ENCODE peak calls at places on chromosome 20, in ten cellular contexts. P is heart left ventricle; U is tibial artery; C is CD4-positive, CD25-positive, alpha-beta regulatory T cell; V is colonic mucosa; X is fibroblast of lung; N is endothelial cell of umbilical vein; L is CD8-positive, alpha-beta memory T cell; G is SJSA1; K is mesendoderm. Q is an unnamed sample.
A peak's percentile ranks its signal among the peaks of the same experiment; 100 is the strongest.

GRCh38 chr20:51531141-51531710 is 11.3 kb downstream of the NFATC2 start:
- DNase-seq in P (no peak), U (no peak), C (peak; percentile 59), V (no peak), X (peak; percentile 53), N (no peak), L (no peak), G (no peak), K (no peak), Q (no peak)

GRCh38 chr20:36717657-36718056 is 28.2 kb downstream of the NDRG3 start:
- DNase-seq in P (no peak), U (no peak), C (no peak), V (no peak), X (no peak), N (peak; percentile 24), L (peak; percentile 7), G (no peak), K (peak; percentile 58), Q (no peak)

GRCh38 chr20:10111144-10111771 is 76.5 kb downstream of the ANKEF1 start:
- DNase-seq in P (no peak), U (no peak), C (no peak), V (peak; percentile 32), X (no peak), N (no peak), L (no peak), G (no peak), K (no peak), Q (no peak)

GRCh38 chr20:46192376-46192944 is 74.3 kb downstream of the CD40 start:
- DNase-seq in P (no peak), U (no peak), C (no peak), V (no peak), X (no peak), N (no peak), L (no peak), G (no peak), K (no peak), Q (no peak)

GRCh38 chr20:64038252-64038578 is 2.2 kb downstream of the C20orf204 start:
- DNase-seq in P (no peak), U (no peak), C (no peak), V (no peak), X (no peak), N (no peak), L (no peak), G (no peak), K (no peak), Q (no peak)

GRCh38 chr20:38275815-38276550 is 15.4 kb upstream of the KIAA1755 start:
- DNase-seq in P (no peak), U (peak; percentile 19), C (no peak), V (no peak), X (peak; percentile 91), N (peak; percentile 89), L (no peak), G (peak; percentile 92), K (no peak), Q (no peak)

GRCh38 chr20:42441196-42441861 is 748.4 kb downstream of the PTPRT start:
- DNase-seq in P (no peak), U (no peak), C (no peak), V (no peak), X (no peak), N (no peak), L (no peak), G (no peak), K (no peak), Q (no peak)

GRCh38 chr20:4069741-4070140 is 54.4 kb upstream of the RNF24 start:
- DNase-seq in P (peak; percentile 15), U (peak; percentile 80), C (no peak), V (no peak), X (peak; percentile 56), N (no peak), L (no peak), G (no peak), K (no peak), Q (no peak)

GRCh38 chr20:1894471-1894950 is 696 bp upstream of the SIRPA start:
- DNase-seq in P (peak; percentile 50), U (peak; percentile 84), C (no peak), V (peak; percentile 53), X (peak; percentile 71), N (peak; percentile 73), L (no peak), G (no peak), K (peak; percentile 80), Q (no peak)

GRCh38 chr20:63094767-63095499 is 88.2 kb upstream of the BHLHE23 start:
- DNase-seq in P (peak; percentile 0), U (peak; percentile 24), C (no peak), V (no peak), X (no peak), N (no peak), L (no peak), G (no peak), K (no peak), Q (no peak)

GRCh38 chr20:34891166-34892062 is 15.0 kb downstream of the ACSS2 start:
- DNase-seq in P (no peak), U (no peak), C (no peak), V (no peak), X (peak; percentile 73), N (no peak), L (no peak), G (no peak), K (no peak), Q (no peak)

GRCh38 chr20:23032056-23032455 is 3.1 kb upstream of the SSTR4 start:
- DNase-seq in P (no peak), U (no peak), C (no peak), V (no peak), X (no peak), N (no peak), L (no peak), G (no peak), K (no peak), Q (no peak)

GRCh38 chr20:11260611-11261010 is 586.8 kb upstream of the JAG1 start:
- DNase-seq in P (no peak), U (no peak), C (no peak), V (no peak), X (peak; percentile 92), N (no peak), L (no peak), G (no peak), K (no peak), Q (no peak)

GRCh38 chr20:58033026-58033536 is 195.4 kb downstream of the ANKRD60 start:
- DNase-seq in P (no peak), U (no peak), C (no peak), V (no peak), X (no peak), N (no peak), L (no peak), G (no peak), K (no peak), Q (no peak)

GRCh38 chr20:46674253-46675083 is 14.8 kb downstream of the TP53RK start:
- DNase-seq in P (no peak), U (no peak), C (no peak), V (no peak), X (no peak), N (no peak), L (no peak), G (no peak), K (peak; percentile 15), Q (no peak)

GRCh38 chr20:59938221-59938620 is 1.9 kb downstream of the PPP1R3D start:
- DNase-seq in P (no peak), U (no peak), C (no peak), V (no peak), X (peak; percentile 50), N (no peak), L (no peak), G (peak; percentile 23), K (no peak), Q (no peak)

GRCh38 chr20:51187318-51187717 is 164.4 kb upstream of the KCNG1 start:
- DNase-seq in P (no peak), U (no peak), C (no peak), V (no peak), X (no peak), N (no peak), L (no peak), G (no peak), K (peak; percentile 51), Q (no peak)

GRCh38 chr20:54123587-54124180 is 50.1 kb downstream of the CYP24A1 start:
- DNase-seq in P (no peak), U (no peak), C (no peak), V (peak; percentile 76), X (peak; percentile 99), N (no peak), L (no peak), G (peak; percentile 72), K (peak; percentile 99), Q (peak; percentile 25)

GRCh38 chr20:61002090-61002489 is 250.0 kb upstream of the CDH4 start:
- DNase-seq in P (no peak), U (no peak), C (no peak), V (no peak), X (no peak), N (no peak), L (no peak), G (no peak), K (no peak), Q (no peak)

GRCh38 chr20:25036331-25036936 is 21.5 kb downstream of the ACSS1 start:
- DNase-seq in P (no peak), U (peak; percentile 66), C (no peak), V (no peak), X (no peak), N (peak; percentile 87), L (no peak), G (no peak), K (no peak), Q (no peak)
- H3K4me1 ChIP-seq in P (peaks cover 95% of the 10 kb centered on the region), U (peaks cover 75% of the 10 kb centered on the region), C (peaks cover 37% of the 10 kb centered on the region), V (peaks cover 52% of the 10 kb centered on the region), X (peaks cover 10% of the 10 kb centered on the region), N (peaks cover 12% of the 10 kb centered on the region), L (peaks cover 49% of the 10 kb centered on the region), G (peaks cover 18% of the 10 kb centered on the region), K (no peaks in the 10 kb centered on the region), Q (peaks cover 5% of the 10 kb centered on the region)

GRCh38 chr20:41031243-41031619 is 2.6 kb downstream of the TOP1 start:
- DNase-seq in P (no peak), U (no peak), C (no peak), V (no peak), X (no peak), N (no peak), L (no peak), G (no peak), K (no peak), Q (no peak)
- H3K36me3 ChIP-seq in P (no peaks in the 10 kb centered on the region), U (no peaks in the 10 kb centered on the region), C (no peaks in the 10 kb centered on the region), V (no peaks in the 10 kb centered on the region), X (no peaks in the 10 kb centered on the region), N (no peaks in the 10 kb centered on the region), L (no peaks in the 10 kb centered on the region), G (peaks cover 48% of the 10 kb centered on the region), K (no peaks in the 10 kb centered on the region), Q (peaks cover 42% of the 10 kb centered on the region)

GRCh38 chr20:62020935-62021701 is 44.6 kb downstream of the TAF4 start:
- DNase-seq in P (peak; percentile 66), U (no peak), C (no peak), V (no peak), X (peak; percentile 59), N (no peak), L (no peak), G (no peak), K (no peak), Q (no peak)
- H3K4me1 ChIP-seq in P (peaks cover 59% of the 10 kb centered on the region), U (peaks cover 31% of the 10 kb centered on the region), C (no peaks in the 10 kb centered on the region), V (no peaks in the 10 kb centered on the region), X (peaks cover 7% of the 10 kb centered on the region), N (peaks cover 6% of the 10 kb centered on the region), L (no peaks in the 10 kb centered on the region), G (no peaks in the 10 kb centered on the region), K (no peaks in the 10 kb centered on the region), Q (peaks cover 20% of the 10 kb centered on the region)

GRCh38 chr20:49283176-49283702 is 5.4 kb upstream of the ZNFX1 start:
- DNase-seq in P (no peak), U (no peak), C (no peak), V (no peak), X (no peak), N (no peak), L (no peak), G (no peak), K (peak; percentile 29), Q (no peak)
- H3K36me3 ChIP-seq in P (peaks cover 97% of the 10 kb centered on the region), U (peaks cover 82% of the 10 kb centered on the region), C (peaks cover 89% of the 10 kb centered on the region), V (peaks cover 70% of the 10 kb centered on the region), X (peaks cover 57% of the 10 kb centered on the region), N (peaks cover 78% of the 10 kb centered on the region), L (peaks cover 87% of the 10 kb centered on the region), G (peaks cover 98% of the 10 kb centered on the region), K (peaks cover 67% of the 10 kb centered on the region), Q (peaks cover 98% of the 10 kb centered on the region)

Q was measured in NT2/D1.